ENCODE peak calls at places on chromosome 12, in nine cellular contexts. J is C1 segment of cervical spinal cord; U is activated CD4-positive, alpha-beta T cell treated with anti-CD3 and anti-CD28 coated beads, Interleukin-2, amount 50 U/mL, for 48 hours; E is stimulated activated CD4-positive, alpha-beta T cell treated with anti-CD3 and anti-CD28 coated beads, Interleukin-15, amount 100 ng/mL, for 24 hours; V is mesenchymal stem cell; D is MG63; P is effector memory CD4-positive, alpha-beta T cell; I is NCI-H2081; F is activated naive CD4-positive, alpha-beta T cell treated with anti-CD3 and anti-CD28 coated beads for 36 hours. C is an unnamed sample.

GRCh38 chr12:48198619-48198973 is 4.5 kb downstream of the OR10AD1 start:
- DNase-seq in J (no peak), U (peak; percentile 39), E (peak; percentile 48), V (no peak), D (no peak), P (no peak), I (no peak), F (peak; percentile 43), C (no peak)

GRCh38 chr12:78208106-78208505 is 377.4 kb downstream of the NAV3 start:
- DNase-seq in J (no peak), U (no peak), E (no peak), V (no peak), D (peak; percentile 3), P (no peak), I (no peak), F (no peak), C (no peak)

GRCh38 chr12:12091977-12092663 is 21.4 kb downstream of the BCL2L14 start:
- DNase-seq in J (no peak), U (no peak), E (no peak), V (no peak), D (no peak), P (no peak), I (peak; percentile 83), F (no peak), C (peak; percentile 86)

GRCh38 chr12:124174406-124174805 is 120.5 kb upstream of the RFLNA start:
- DNase-seq in J (no peak), U (no peak), E (no peak), V (peak; percentile 69), D (peak; percentile 47), P (no peak), I (no peak), F (no peak), C (no peak)

GRCh38 chr12:38898001-38898684 is 7.2 kb downstream of the CPNE8 start:
- DNase-seq in J (no peak), U (no peak), E (no peak), V (no peak), D (no peak), P (no peak), I (no peak), F (no peak), C (no peak)

GRCh38 chr12:47808049-47808448 is 11.7 kb downstream of the HDAC7 start:
- DNase-seq in J (no peak), U (peak; percentile 86), E (peak; percentile 91), V (peak; percentile 84), D (no peak), P (peak; percentile 70), I (peak; percentile 49), F (peak; percentile 97), C (no peak)

GRCh38 chr12:67531519-67531918 is 117.0 kb upstream of the DYRK2 start:
- DNase-seq in J (no peak), U (no peak), E (no peak), V (no peak), D (no peak), P (no peak), I (no peak), F (no peak), C (no peak)

GRCh38 chr12:12913626-12914388 is 22.4 kb downstream of the GPRC5A start:
- DNase-seq in J (no peak), U (no peak), E (no peak), V (no peak), D (no peak), P (no peak), I (no peak), F (no peak), C (no peak)

GRCh38 chr12:48615681-48616080 is 45.8 kb upstream of the LALBA start:
- DNase-seq in J (no peak), U (no peak), E (no peak), V (no peak), D (no peak), P (no peak), I (peak; percentile 15), F (no peak), C (no peak)

GRCh38 chr12:100403446-100403845 is 46.6 kb downstream of the SLC17A8 start:
- DNase-seq in J (no peak), U (no peak), E (no peak), V (no peak), D (no peak), P (no peak), I (no peak), F (no peak), C (no peak)

GRCh38 chr12:73445658-73446324 is 1091.8 kb upstream of the ATXN7L3B start:
- DNase-seq in J (no peak), U (no peak), E (no peak), V (no peak), D (no peak), P (no peak), I (no peak), F (no peak), C (no peak)

GRCh38 chr12:128796439-128797118 is 27.2 kb downstream of the SLC15A4 start:
- DNase-seq in J (no peak), U (no peak), E (no peak), V (no peak), D (no peak), P (no peak), I (no peak), F (no peak), C (no peak)

GRCh38 chr12:109832534-109833306 is 478 bp downstream of the TRPV4 start:
- DNase-seq in J (no peak), U (no peak), E (no peak), V (no peak), D (no peak), P (no peak), I (no peak), F (no peak), C (no peak)

GRCh38 chr12:92255741-92256140 is 110.1 kb upstream of the BTG1 start:
- DNase-seq in J (no peak), U (no peak), E (no peak), V (no peak), D (no peak), P (no peak), I (no peak), F (no peak), C (no peak)

GRCh38 chr12:77133566-77133965 is 68.2 kb upstream of the E2F7 start:
- DNase-seq in J (no peak), U (no peak), E (peak; percentile 8), V (peak; percentile 65), D (peak; percentile 39), P (no peak), I (no peak), F (peak; percentile 40), C (no peak)